ENCODE peak calls at places on chromosomes 4 and X, in six cellular contexts. W, Q, F, P, E and O are unnamed samples.
A peak's percentile ranks its signal among the peaks of the same experiment; 100 is the strongest.

GRCh38 chr4:126938023-126938422 is 694.7 kb upstream of the INTU start:
- DNase-seq in W (no peak), Q (peak; percentile 33), F (no peak), P (no peak), E (no peak), O (no peak)

GRCh38 chrX:57752866-57753265 is 72.8 kb upstream of the NLRP2B start:
- DNase-seq in W (no peak), Q (no peak), F (no peak), P (no peak), E (no peak), O (no peak)

GRCh38 chrX:24014388-24015018 is 12.5 kb downstream of the KLHL15 start:
- DNase-seq in W (no peak), Q (peak; percentile 9), F (peak; percentile 45), P (no peak), E (no peak), O (no peak)

GRCh38 chr4:180810581-180810980 is 1432.6 kb upstream of the TENM3 start:
- DNase-seq in W (no peak), Q (no peak), F (no peak), P (no peak), E (no peak), O (no peak)

GRCh38 chrX:66022742-66023725 is 16.8 kb downstream of the VSIG4 start:
- DNase-seq in W (peak; percentile 7), Q (no peak), F (no peak), P (peak; percentile 46), E (no peak), O (no peak)

GRCh38 chrX:71909956-71910355 is 689 bp upstream of the NHSL2 start:
- DNase-seq in W (peak; percentile 31), Q (no peak), F (no peak), P (no peak), E (no peak), O (peak; percentile 55)

GRCh38 chrX:49995021-49995731 is 72.8 kb downstream of the CLCN5 start:
- DNase-seq in W (peak; percentile 37), Q (peak; percentile 77), F (no peak), P (no peak), E (peak; percentile 30), O (no peak)

GRCh38 chrX:149950681-149951080 is 12.4 kb upstream of the EOLA2 start:
- DNase-seq in W (peak; percentile 55), Q (peak; percentile 67), F (no peak), P (peak; percentile 14), E (peak; percentile 16), O (peak; percentile 51)

GRCh38 chrX:45711231-45711630 is 510.6 kb upstream of the DIPK2B start:
- DNase-seq in W (no peak), Q (peak; percentile 28), F (no peak), P (no peak), E (no peak), O (no peak)

GRCh38 chrX:122586831-122587230 is 597.2 kb upstream of the GRIA3 start:
- DNase-seq in W (no peak), Q (no peak), F (no peak), P (no peak), E (no peak), O (no peak)

GRCh38 chr4:154781126-154781982 is at the start of gene RBM46:
- DNase-seq in W (no peak), Q (no peak), F (no peak), P (no peak), E (no peak), O (no peak)

GRCh38 chr4:94527556-94528233 is 76.0 kb downstream of the PDLIM5 start:
- DNase-seq in W (no peak), Q (no peak), F (no peak), P (no peak), E (no peak), O (no peak)

GRCh38 chr4:162506253-162506652 is 342.5 kb upstream of the FSTL5 start:
- DNase-seq in W (no peak), Q (no peak), F (no peak), P (no peak), E (no peak), O (no peak)

GRCh38 chrX:24515447-24515846 is 50.4 kb downstream of the PDK3 start:
- DNase-seq in W (peak; percentile 37), Q (peak; percentile 4), F (no peak), P (no peak), E (no peak), O (no peak)

GRCh38 chr4:41209187-41209586 is 5.2 kb downstream of the APBB2 start:
- DNase-seq in W (no peak), Q (no peak), F (no peak), P (no peak), E (no peak), O (peak; percentile 30)

GRCh38 chrX:40527543-40527942 is 53.2 kb upstream of the ATP6AP2 start:
- DNase-seq in W (no peak), Q (no peak), F (no peak), P (no peak), E (no peak), O (no peak)

GRCh38 chrX:1196436-1196835 is 16.0 kb downstream of the CRLF2 start:
- DNase-seq in W (no peak), Q (no peak), F (no peak), P (no peak), E (no peak), O (no peak)

GRCh38 chr4:172680701-172681100 is 487.9 kb upstream of the GALNT7 start:
- DNase-seq in W (no peak), Q (peak; percentile 12), F (no peak), P (no peak), E (no peak), O (no peak)

GRCh38 chrX:154812341-154813101 is 7.2 kb upstream of the MPP1 start:
- DNase-seq in W (no peak), Q (no peak), F (no peak), P (no peak), E (no peak), O (no peak)

GRCh38 chr4:110640608-110641007 is 17.7 kb upstream of the PITX2 start:
- DNase-seq in W (no peak), Q (no peak), F (no peak), P (no peak), E (peak; percentile 5), O (no peak)

GRCh38 chr4:114386637-114387233 is 211.9 kb upstream of the UGT8 start:
- DNase-seq in W (peak; percentile 22), Q (peak; percentile 60), F (peak; percentile 5), P (no peak), E (peak; percentile 5), O (peak; percentile 16)

GRCh38 chr4:96097040-96097607 is 257.2 kb downstream of the PDHA2 start:
- DNase-seq in W (no peak), Q (no peak), F (no peak), P (no peak), E (no peak), O (no peak)

GRCh38 chr4:151792995-151793394 is 32.2 kb upstream of the GATB start:
- DNase-seq in W (no peak), Q (no peak), F (no peak), P (no peak), E (no peak), O (no peak)

GRCh38 chr4:141102367-141102766 is 30.9 kb downstream of the RNF150 start:
- DNase-seq in W (peak; percentile 1), Q (peak; percentile 80), F (no peak), P (no peak), E (no peak), O (no peak)

GRCh38 chr4:76090241-76090691 is 15.8 kb downstream of the ART3 start:
- DNase-seq in W (no peak), Q (peak; percentile 94), F (no peak), P (peak; percentile 62), E (peak; percentile 13), O (no peak)

GRCh38 chr4:77155631-77156345 is 1.2 kb upstream of the CCNG2 start:
- DNase-seq in W (no peak), Q (no peak), F (no peak), P (no peak), E (no peak), O (no peak)

GRCh38 chr4:76302856-76303438 is 3.6 kb upstream of the STBD1 start:
- DNase-seq in W (no peak), Q (no peak), F (no peak), P (no peak), E (no peak), O (no peak)

GRCh38 chr4:37455301-37456062 is 210.9 kb downstream of the NWD2 start:
- DNase-seq in W (no peak), Q (no peak), F (no peak), P (no peak), E (no peak), O (no peak)

GRCh38 chr4:109263721-109264120 is 38.7 kb downstream of the COL25A1 start:
- DNase-seq in W (no peak), Q (no peak), F (no peak), P (no peak), E (no peak), O (no peak)

GRCh38 chrX:87063622-87064021 is 454.0 kb upstream of the KLHL4 start:
- DNase-seq in W (no peak), Q (no peak), F (no peak), P (no peak), E (no peak), O (no peak)

GRCh38 chr4:100076753-100077152 is 113.5 kb downstream of the DDIT4L start:
- DNase-seq in W (peak; percentile 14), Q (peak; percentile 14), F (no peak), P (no peak), E (no peak), O (no peak)

GRCh38 chr4:687975-688694 is 816 bp downstream of the SLC49A3 start:
- DNase-seq in W (no peak), Q (no peak), F (no peak), P (no peak), E (no peak), O (no peak)
- TF ChIP-seq BHLHE40 in W (no peak), Q (no peak), F (no peak), P (no peak), E (no peak), O (no peak)

GRCh38 chr4:42641155-42641554 is 15.8 kb downstream of the ATP8A1 start:
- DNase-seq in W (no peak), Q (no peak), F (no peak), P (no peak), E (no peak), O (no peak)
- TF ChIP-seq BHLHE40 in W (no peak), Q (no peak), F (no peak), P (no peak), E (no peak), O (no peak)

GRCh38 chr4:89196056-89196674 is 84.8 kb downstream of the TIGD2 start:
- DNase-seq in W (peak; percentile 70), Q (no peak), F (no peak), P (no peak), E (no peak), O (no peak)
- TF ChIP-seq BHLHE40 in W (no peak), Q (no peak), F (no peak), P (no peak), E (no peak), O (no peak)

GRCh38 chr4:123452585-123452984 is 56.0 kb downstream of the SPRY1 start:
- DNase-seq in W (peak; percentile 11), Q (peak; percentile 98), F (no peak), P (no peak), E (peak; percentile 20), O (no peak)

GRCh38 chr4:123446791-123447474 is 50.3 kb downstream of the SPRY1 start:
- DNase-seq in W (no peak), Q (no peak), F (no peak), P (no peak), E (peak; percentile 71), O (no peak)

GRCh38 chr4:123449362-123449761 is 52.8 kb downstream of the SPRY1 start:
- DNase-seq in W (no peak), Q (peak; percentile 34), F (no peak), P (no peak), E (no peak), O (no peak)

GRCh38 chr4:123450393-123450792 is 53.8 kb downstream of the SPRY1 start:
- DNase-seq in W (no peak), Q (no peak), F (no peak), P (no peak), E (no peak), O (no peak)

GRCh38 chr4:123449780-123450179 is 53.2 kb downstream of the SPRY1 start:
- DNase-seq in W (no peak), Q (peak; percentile 56), F (peak; percentile 51), P (no peak), E (peak; percentile 46), O (no peak)
- TF ChIP-seq BHLHE40 in W (no peak), Q (no peak), F (peak; percentile 25), P (no peak), E (no peak), O (no peak)